ENCODE peak calls at places on chromosomes 2 and 18, in five cellular contexts. G is mesothelial cell of epicardium, H is upper lobe of left lung, E is A549, B is esophagus squamous epithelium. W is an unnamed sample.

GRCh38 chr2:216082388-216082733 is 642 bp downstream of the TMEM169 start:
- DNase-seq in G (no peak), H (no peak), E (peak), B (no peak), W (no peak)

GRCh38 chr2:148594216-148594615 is 50.3 kb upstream of the EPC2 start:
- DNase-seq in G (no peak), H (no peak), E (no peak), B (no peak), W (no peak)

GRCh38 chr18:35854095-35854494 is 118.4 kb upstream of the RMP24 start:
- DNase-seq in G (no peak), H (no peak), E (no peak), B (no peak), W (no peak)

GRCh38 chr2:10285191-10285577 is 17.5 kb upstream of the HPCAL1 start:
- DNase-seq in G (no peak), H (no peak), E (no peak), B (no peak), W (no peak)

GRCh38 chr18:62741118-62741566 is 25.8 kb downstream of the PHLPP1 start:
- DNase-seq in G (no peak), H (no peak), E (peak), B (no peak), W (no peak)

GRCh38 chr2:200319587-200320337 is 13.3 kb downstream of the SPATS2L start:
- DNase-seq in G (no peak), H (no peak), E (peak), B (no peak), W (no peak)

GRCh38 chr2:68185541-68186164 is 28.0 kb downstream of the PNO1 start:
- DNase-seq in G (no peak), H (peak), E (peak), B (no peak), W (peak)

GRCh38 chr18:9762561-9762960 is 54.5 kb downstream of the RAB31 start:
- DNase-seq in G (no peak), H (no peak), E (no peak), B (no peak), W (no peak)

GRCh38 chr2:222878877-222879601 is 18.2 kb downstream of the ACSL3 start:
- DNase-seq in G (no peak), H (no peak), E (peak), B (no peak), W (no peak)

GRCh38 chr18:48897531-48897930 is 53.2 kb downstream of the SMAD7 start:
- DNase-seq in G (no peak), H (no peak), E (no peak), B (no peak), W (no peak)

GRCh38 chr2:120994301-120994700 is 258.6 kb downstream of the GLI2 start:
- DNase-seq in G (no peak), H (no peak), E (no peak), B (no peak), W (no peak)

GRCh38 chr2:165825041-165825440 is 31.0 kb upstream of the GALNT3 start:
- DNase-seq in G (peak), H (peak), E (no peak), B (no peak), W (no peak)

GRCh38 chr2:138373993-138374408 is 127.6 kb upstream of the SPOPL start:
- DNase-seq in G (no peak), H (no peak), E (peak), B (no peak), W (no peak)

GRCh38 chr2:72233211-72233610 is 85.5 kb upstream of the CYP26B1 start:
- DNase-seq in G (no peak), H (no peak), E (no peak), B (no peak), W (no peak)

GRCh38 chr2:215884741-215885140 is 128.6 kb downstream of the MREG start:
- DNase-seq in G (no peak), H (no peak), E (no peak), B (no peak), W (no peak)

GRCh38 chr2:232229917-232230310 is 148.6 kb upstream of the ALPP start:
- DNase-seq in G (no peak), H (no peak), E (no peak), B (no peak), W (no peak)

GRCh38 chr18:49006641-49007136 is 55.9 kb upstream of the SMAD7 start:
- DNase-seq in G (no peak), H (no peak), E (no peak), B (no peak), W (no peak)

GRCh38 chr2:106534471-106534870 is 47.3 kb downstream of the CD8B2 start:
- DNase-seq in G (no peak), H (no peak), E (no peak), B (no peak), W (no peak)

GRCh38 chr2:24452499-24452878 is 38.6 kb upstream of the NCOA1 start:
- DNase-seq in G (no peak), H (no peak), E (no peak), B (no peak), W (no peak)

GRCh38 chr2:21561965-21562364 is 438.2 kb downstream of the TDRD15 start:
- DNase-seq in G (no peak), H (no peak), E (no peak), B (no peak), W (no peak)

GRCh38 chr18:58862404-58862803 is 2.3 kb upstream of the ZNF532 start:
- DNase-seq in G (no peak), H (no peak), E (no peak), B (no peak), W (no peak)

GRCh38 chr18:21928925-21929324 is 188.3 kb downstream of the MIB1 start:
- DNase-seq in G (no peak), H (no peak), E (no peak), B (no peak), W (no peak)

GRCh38 chr2:94996401-94997100 is 29.0 kb upstream of the MAL start:
- DNase-seq in G (no peak), H (no peak), E (no peak), B (no peak), W (no peak)

GRCh38 chr2:85949280-85949679 is 60.5 kb upstream of the ST3GAL5 start:
- DNase-seq in G (no peak), H (peak), E (no peak), B (no peak), W (no peak)

GRCh38 chr2:184162426-184162825 is 435.9 kb upstream of the ZNF804A start:
- DNase-seq in G (no peak), H (no peak), E (no peak), B (no peak), W (no peak)
- TF ChIP-seq CTCF in G (peak), H (no peak), E (no peak), B (no peak), W (peak)

DNA sequence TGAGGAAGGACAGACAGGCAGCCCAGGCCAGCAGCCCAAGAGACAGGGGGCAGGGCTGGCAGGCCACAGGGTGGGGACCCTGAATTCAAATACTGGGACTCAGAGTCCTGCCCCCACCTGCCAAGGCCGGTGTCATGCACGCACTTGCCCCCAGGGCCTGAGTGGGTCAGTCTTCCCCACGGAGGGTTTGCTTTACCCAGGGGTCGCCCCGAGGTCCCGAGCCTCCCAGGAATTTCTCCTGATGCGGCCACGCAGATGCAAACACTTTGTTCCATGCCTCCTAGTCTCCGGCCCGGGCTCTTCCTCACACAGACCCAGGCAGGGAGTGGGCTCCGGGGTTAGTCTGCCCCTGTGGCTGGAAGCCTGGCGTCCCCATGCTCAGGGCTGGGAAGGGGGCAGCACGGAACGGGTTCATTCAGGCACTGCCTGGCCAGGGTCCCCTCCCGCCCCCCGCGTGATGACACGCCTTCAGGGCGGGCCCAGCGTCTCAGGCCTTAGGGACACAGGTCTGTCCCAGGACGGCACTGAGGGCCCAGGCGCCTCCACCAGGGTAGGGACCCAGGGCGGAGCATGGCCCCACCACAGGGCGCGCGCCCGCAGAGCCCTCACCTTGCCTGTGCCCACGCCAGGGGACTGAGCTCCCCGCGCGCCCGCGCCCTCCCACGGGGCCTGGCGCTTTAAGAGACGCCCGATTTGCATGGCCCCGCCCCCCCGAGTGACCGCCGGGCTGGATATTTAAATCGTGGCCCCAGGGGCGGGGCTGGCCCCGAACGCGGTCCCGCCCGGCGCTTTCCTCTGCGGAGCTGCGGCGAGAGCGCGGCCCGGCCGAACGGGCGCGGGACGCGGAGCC is at the start of gene SNED1:
- DNase-seq in G (peak), H (peak), E (peak), B (no peak), W (peak)
- TF ChIP-seq CTCF in G (no peak), H (no peak), E (no peak), B (no peak), W (no peak)

GRCh38 chr2:112957511-112957910 is 20.3 kb upstream of the IL36G start:
- DNase-seq in G (no peak), H (no peak), E (no peak), B (no peak), W (no peak)

GRCh38 chr2:112958428-112959108 is 19.2 kb upstream of the IL36G start:
- DNase-seq in G (no peak), H (no peak), E (peak), B (no peak), W (peak)

GRCh38 chr2:112962308-112963175 is 15.3 kb upstream of the IL36G start:
- DNase-seq in G (no peak), H (no peak), E (no peak), B (no peak), W (no peak)

GRCh38 chr2:112960230-112960825 is 17.5 kb upstream of the IL36G start:
- DNase-seq in G (no peak), H (no peak), E (no peak), B (no peak), W (no peak)

DNA sequence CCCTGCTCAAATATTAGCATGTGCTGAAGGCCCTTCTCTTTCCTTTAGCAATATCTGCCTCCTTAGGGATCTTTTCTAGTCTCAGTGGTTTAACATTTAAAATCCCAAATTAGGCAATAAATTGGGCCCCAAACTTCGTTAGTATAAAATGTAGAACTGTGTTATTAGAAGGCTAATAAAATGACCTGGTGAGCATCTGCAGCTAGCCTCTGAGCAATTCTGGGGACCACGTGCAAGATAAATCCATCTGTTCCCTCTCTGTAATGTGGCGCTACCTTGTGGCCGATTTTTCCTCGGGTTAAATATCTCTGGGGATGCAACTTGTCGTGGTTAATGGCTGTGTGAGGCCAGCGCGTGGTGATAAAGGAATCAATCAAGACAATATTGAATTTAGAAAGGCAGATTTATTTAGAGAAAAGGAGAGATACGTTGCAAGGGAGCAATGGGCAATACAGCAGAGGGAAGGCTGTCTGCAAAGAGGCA is 18.7 kb upstream of the IL36G start:
- DNase-seq in G (no peak), H (no peak), E (no peak), B (no peak), W (no peak)
- TF ChIP-seq CTCF in G (no peak), H (no peak), E (peak), B (no peak), W (peak)

DNA sequence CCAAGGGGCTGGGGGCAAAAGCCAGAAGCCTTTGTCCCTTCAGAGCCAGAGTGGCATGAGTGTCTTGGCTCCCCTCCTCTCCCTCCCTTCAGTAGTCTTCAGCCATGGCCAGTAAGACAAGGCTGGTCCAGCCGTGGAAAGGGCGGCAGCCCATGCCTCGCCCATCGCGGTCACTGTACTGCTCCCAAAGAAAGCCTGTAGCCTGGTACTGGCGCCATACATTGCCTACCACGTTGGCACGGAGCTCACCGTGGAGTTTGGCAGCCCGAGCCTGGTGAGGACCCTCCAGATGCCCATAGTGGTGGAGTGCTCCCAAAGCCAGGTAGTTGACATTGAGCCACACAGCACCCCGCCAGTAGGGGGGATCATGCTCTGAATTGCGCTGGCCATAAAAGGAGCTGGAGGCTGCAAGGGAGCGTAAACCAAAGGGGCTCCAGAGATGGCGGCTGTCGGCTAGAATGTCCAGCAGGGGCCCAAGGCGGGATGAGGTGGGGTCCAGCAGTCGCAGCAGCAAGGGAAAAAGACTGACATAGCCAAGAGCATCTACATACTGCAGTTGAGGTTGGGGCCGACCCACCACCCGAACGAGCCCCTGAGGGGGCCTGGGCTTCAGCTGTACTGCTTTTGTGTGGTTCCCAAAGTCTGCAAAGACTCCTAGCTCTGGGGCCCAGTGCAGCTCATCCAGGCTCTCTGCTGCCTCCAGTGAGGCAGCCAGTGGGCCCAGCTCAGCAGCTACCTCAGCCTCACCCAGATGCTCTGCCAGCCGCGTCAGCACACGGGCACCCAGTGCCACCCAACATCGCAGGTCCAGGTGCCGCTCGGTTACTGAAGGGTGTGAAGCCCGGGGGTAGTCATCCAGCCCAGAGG is 3.2 kb downstream of the WBP1 start:
- DNase-seq in G (no peak), H (no peak), E (no peak), B (no peak), W (no peak)
- TF ChIP-seq CTCF in G (no peak), H (peak), E (peak), B (no peak), W (no peak)